ENCODE peak calls at places on chromosomes 4 and X, in six cellular contexts. One of them, this sample, is unnamed.

GRCh38 chr4:37383579-37384229 is 139.2 kb downstream of the NWD2 start:
- DNase-seq in A549: peak; percentile 9
- DNase-seq in HepG2: peak; percentile 30
- DNase-seq in endothelial cell of umbilical vein: peak; percentile 13
- DNase-seq in K562: peak; percentile 56
- DNase-seq in GM12878: no peak
- DNase-seq in this sample: peak; percentile 65

GRCh38 chrX:71859637-71860036 is 51.0 kb upstream of the NHSL2 start:
- DNase-seq in GM12878: no peak
- DNase-seq in endothelial cell of umbilical vein: peak; percentile 20
- DNase-seq in HepG2: peak; percentile 12
- DNase-seq in K562: peak; percentile 50
- DNase-seq in A549: no peak
- DNase-seq in this sample: peak; percentile 36

GRCh38 chr4:110945600-110945999 is 322.7 kb upstream of the PITX2 start:
- DNase-seq in GM12878: no peak
- DNase-seq in K562: no peak
- DNase-seq in endothelial cell of umbilical vein: no peak
- DNase-seq in A549: no peak
- DNase-seq in HepG2: no peak
- DNase-seq in this sample: no peak

GRCh38 chr4:76950052-76950845 is 697 bp downstream of the SEPTIN11 start:
- DNase-seq in GM12878: no peak
- DNase-seq in K562: peak; percentile 53
- DNase-seq in HepG2: peak; percentile 25
- DNase-seq in endothelial cell of umbilical vein: peak; percentile 45
- DNase-seq in A549: peak; percentile 19
- DNase-seq in this sample: peak; percentile 6

GRCh38 chr4:164318350-164318749 is 435.6 kb upstream of the SMIM31 start:
- DNase-seq in K562: no peak
- DNase-seq in endothelial cell of umbilical vein: no peak
- DNase-seq in A549: no peak
- DNase-seq in GM12878: no peak
- DNase-seq in HepG2: no peak
- DNase-seq in this sample: no peak

GRCh38 chr4:73751166-73751565 is 10.8 kb downstream of the CXCL8 start:
- DNase-seq in K562: no peak
- DNase-seq in endothelial cell of umbilical vein: no peak
- DNase-seq in GM12878: peak; percentile 28
- DNase-seq in HepG2: no peak
- DNase-seq in A549: no peak
- DNase-seq in this sample: no peak

GRCh38 chr4:74934016-74934821 is 1.3 kb downstream of the PARM1 start:
- DNase-seq in GM12878: no peak
- DNase-seq in HepG2: no peak
- DNase-seq in A549: no peak
- DNase-seq in K562: no peak
- DNase-seq in endothelial cell of umbilical vein: peak; percentile 42
- DNase-seq in this sample: no peak

GRCh38 chr4:16967722-16968121 is 69.3 kb upstream of the LDB2 start:
- DNase-seq in HepG2: no peak
- DNase-seq in GM12878: no peak
- DNase-seq in endothelial cell of umbilical vein: peak; percentile 11
- DNase-seq in A549: no peak
- DNase-seq in K562: no peak
- DNase-seq in this sample: no peak

GRCh38 chrX:133546441-133546840 is 131.2 kb upstream of the GPC4 start:
- DNase-seq in A549: no peak
- DNase-seq in endothelial cell of umbilical vein: no peak
- DNase-seq in HepG2: no peak
- DNase-seq in GM12878: no peak
- DNase-seq in K562: no peak
- DNase-seq in this sample: peak; percentile 4

GRCh38 chr4:25795091-25795490 is 67.7 kb downstream of the SEL1L3 start:
- DNase-seq in A549: no peak
- DNase-seq in endothelial cell of umbilical vein: no peak
- DNase-seq in GM12878: no peak
- DNase-seq in HepG2: no peak
- DNase-seq in K562: no peak
- DNase-seq in this sample: no peak

GRCh38 chr4:173243917-173244658 is 75.5 kb downstream of the GALNT7 start:
- DNase-seq in GM12878: no peak
- DNase-seq in A549: no peak
- DNase-seq in K562: no peak
- DNase-seq in HepG2: no peak
- DNase-seq in endothelial cell of umbilical vein: no peak
- DNase-seq in this sample: no peak

GRCh38 chrX:42220722-42221121 is 297.4 kb upstream of the CASK start:
- DNase-seq in A549: no peak
- DNase-seq in HepG2: no peak
- DNase-seq in K562: no peak
- DNase-seq in endothelial cell of umbilical vein: no peak
- DNase-seq in GM12878: no peak
- DNase-seq in this sample: no peak

GRCh38 chrX:34656467-34656841 is 631 bp downstream of the TMEM47 start:
- DNase-seq in HepG2: no peak
- DNase-seq in GM12878: no peak
- DNase-seq in endothelial cell of umbilical vein: peak; percentile 7
- DNase-seq in K562: no peak
- DNase-seq in A549: no peak
- DNase-seq in this sample: no peak

GRCh38 chr4:85028910-85029309 is 62.4 kb upstream of the WDFY3 start:
- DNase-seq in K562: peak; percentile 3
- DNase-seq in endothelial cell of umbilical vein: no peak
- DNase-seq in GM12878: no peak
- DNase-seq in A549: no peak
- DNase-seq in HepG2: no peak
- DNase-seq in this sample: no peak

GRCh38 chrX:40877869-40878268 is 142.5 kb upstream of the MED14 start:
- DNase-seq in HepG2: peak; percentile 8
- DNase-seq in K562: peak; percentile 13
- DNase-seq in A549: no peak
- DNase-seq in GM12878: no peak
- DNase-seq in endothelial cell of umbilical vein: peak; percentile 60
- DNase-seq in this sample: peak; percentile 31

GRCh38 chrX:19751068-19751467 is 136.3 kb downstream of the SH3KBP1 start:
- DNase-seq in HepG2: no peak
- DNase-seq in endothelial cell of umbilical vein: no peak
- DNase-seq in GM12878: no peak
- DNase-seq in A549: no peak
- DNase-seq in K562: no peak
- DNase-seq in this sample: no peak

GRCh38 chrX:10172867-10173266 is 16.1 kb downstream of the CLCN4 start:
- DNase-seq in A549: no peak
- DNase-seq in GM12878: no peak
- DNase-seq in endothelial cell of umbilical vein: no peak
- DNase-seq in HepG2: no peak
- DNase-seq in K562: no peak
- DNase-seq in this sample: no peak

GRCh38 chr4:145098675-145099037 is 545 bp downstream of the ABCE1 start:
- DNase-seq in A549: peak; percentile 30
- DNase-seq in GM12878: no peak
- DNase-seq in K562: peak; percentile 69
- DNase-seq in HepG2: peak; percentile 56
- DNase-seq in endothelial cell of umbilical vein: peak; percentile 82
- DNase-seq in this sample: peak; percentile 71

GRCh38 chrX:38868941-38869378 is 67.7 kb downstream of the MID1IP1 start:
- DNase-seq in endothelial cell of umbilical vein: peak; percentile 1
- DNase-seq in A549: no peak
- DNase-seq in GM12878: no peak
- DNase-seq in K562: no peak
- DNase-seq in HepG2: no peak
- DNase-seq in this sample: peak; percentile 78

GRCh38 chr4:107600456-107600855 is 119.6 kb downstream of the PAPSS1 start:
- DNase-seq in A549: no peak
- DNase-seq in endothelial cell of umbilical vein: no peak
- DNase-seq in K562: no peak
- DNase-seq in HepG2: no peak
- DNase-seq in GM12878: no peak
- DNase-seq in this sample: no peak

GRCh38 chr4:20418865-20419451 is 167.3 kb downstream of the SLIT2 start:
- DNase-seq in A549: peak; percentile 6
- DNase-seq in endothelial cell of umbilical vein: peak; percentile 76
- DNase-seq in GM12878: peak; percentile 40
- DNase-seq in HepG2: peak; percentile 36
- DNase-seq in K562: peak; percentile 47
- DNase-seq in this sample: peak; percentile 74

GRCh38 chrX:1062351-1062750 is 150.1 kb downstream of the CRLF2 start:
- DNase-seq in A549: no peak
- DNase-seq in GM12878: no peak
- DNase-seq in K562: no peak
- DNase-seq in endothelial cell of umbilical vein: no peak
- DNase-seq in HepG2: no peak
- DNase-seq in this sample: no peak

GRCh38 chrX:53287493-53288138 is 6.2 kb upstream of the IQSEC2 start:
- DNase-seq in K562: no peak
- DNase-seq in HepG2: no peak
- DNase-seq in A549: no peak
- DNase-seq in GM12878: peak; percentile 11
- DNase-seq in endothelial cell of umbilical vein: peak; percentile 45
- DNase-seq in this sample: peak; percentile 88

GRCh38 chr4:8616831-8617230 is 24.3 kb downstream of the CPZ start:
- DNase-seq in GM12878: no peak
- DNase-seq in A549: no peak
- DNase-seq in K562: no peak
- DNase-seq in HepG2: no peak
- DNase-seq in endothelial cell of umbilical vein: no peak
- DNase-seq in this sample: no peak

GRCh38 chr4:138405934-138406567 is 163.9 kb upstream of the SLC7A11 start:
- DNase-seq in GM12878: peak; percentile 42
- DNase-seq in HepG2: no peak
- DNase-seq in A549: no peak
- DNase-seq in K562: no peak
- DNase-seq in endothelial cell of umbilical vein: no peak
- DNase-seq in this sample: peak; percentile 92

GRCh38 chrX:6225307-6226052 is 3.2 kb downstream of the NLGN4X start:
- DNase-seq in endothelial cell of umbilical vein: no peak
- DNase-seq in GM12878: no peak
- DNase-seq in HepG2: no peak
- DNase-seq in A549: no peak
- DNase-seq in K562: no peak
- DNase-seq in this sample: no peak

GRCh38 chrX:40444798-40445496 is 135.8 kb upstream of the ATP6AP2 start:
- DNase-seq in K562: no peak
- DNase-seq in A549: no peak
- DNase-seq in endothelial cell of umbilical vein: no peak
- DNase-seq in GM12878: no peak
- DNase-seq in HepG2: no peak
- DNase-seq in this sample: no peak

GRCh38 chr4:114780205-114780604 is 181.6 kb downstream of the UGT8 start:
- DNase-seq in endothelial cell of umbilical vein: peak; percentile 9
- DNase-seq in HepG2: peak; percentile 14
- DNase-seq in GM12878: no peak
- DNase-seq in K562: no peak
- DNase-seq in A549: no peak
- DNase-seq in this sample: peak; percentile 21
- TF ChIP-seq CTCF in endothelial cell of umbilical vein: no peak
- TF ChIP-seq CTCF in HepG2: peak; percentile 49
- TF ChIP-seq CTCF in GM12878: peak; percentile 18
- TF ChIP-seq CTCF in K562: no peak
- TF ChIP-seq CTCF in A549: no peak
- TF ChIP-seq CTCF in this sample: no peak

GRCh38 chr4:6684656-6685055 is 9.0 kb upstream of the S100P start:
- DNase-seq in GM12878: no peak
- DNase-seq in A549: no peak
- DNase-seq in K562: no peak
- DNase-seq in endothelial cell of umbilical vein: no peak
- DNase-seq in HepG2: no peak
- DNase-seq in this sample: no peak

GRCh38 chr4:6686104-6686787 is 7.4 kb upstream of the S100P start:
- DNase-seq in A549: no peak
- DNase-seq in GM12878: no peak
- DNase-seq in endothelial cell of umbilical vein: no peak
- DNase-seq in HepG2: no peak
- DNase-seq in K562: no peak
- DNase-seq in this sample: no peak

GRCh38 chr4:6689506-6689960 is 4.1 kb upstream of the S100P start:
- DNase-seq in A549: no peak
- DNase-seq in endothelial cell of umbilical vein: no peak
- DNase-seq in HepG2: peak; percentile 50
- DNase-seq in K562: no peak
- DNase-seq in GM12878: no peak
- DNase-seq in this sample: peak; percentile 45

GRCh38 chr4:6688879-6689505 is 4.7 kb upstream of the S100P start:
- DNase-seq in GM12878: no peak
- DNase-seq in endothelial cell of umbilical vein: peak; percentile 39
- DNase-seq in A549: peak; percentile 77
- DNase-seq in HepG2: peak; percentile 91
- DNase-seq in K562: peak; percentile 83
- DNase-seq in this sample: peak; percentile 99

GRCh38 chr4:6687947-6688878 is 5.5 kb upstream of the S100P start:
- DNase-seq in HepG2: peak; percentile 57
- DNase-seq in A549: no peak
- DNase-seq in endothelial cell of umbilical vein: no peak
- DNase-seq in GM12878: no peak
- DNase-seq in K562: no peak
- DNase-seq in this sample: peak; percentile 51
- H3K4me3 ChIP-seq in HepG2: peak overlapping the region; percentile 49
- H3K4me3 ChIP-seq in A549: no peak overlapping the region
- H3K4me3 ChIP-seq in endothelial cell of umbilical vein: no peak overlapping the region
- H3K4me3 ChIP-seq in GM12878: no peak overlapping the region
- H3K4me3 ChIP-seq in K562: no peak overlapping the region
- H3K4me3 ChIP-seq in this sample: peak overlapping the region; percentile 32

DNA sequence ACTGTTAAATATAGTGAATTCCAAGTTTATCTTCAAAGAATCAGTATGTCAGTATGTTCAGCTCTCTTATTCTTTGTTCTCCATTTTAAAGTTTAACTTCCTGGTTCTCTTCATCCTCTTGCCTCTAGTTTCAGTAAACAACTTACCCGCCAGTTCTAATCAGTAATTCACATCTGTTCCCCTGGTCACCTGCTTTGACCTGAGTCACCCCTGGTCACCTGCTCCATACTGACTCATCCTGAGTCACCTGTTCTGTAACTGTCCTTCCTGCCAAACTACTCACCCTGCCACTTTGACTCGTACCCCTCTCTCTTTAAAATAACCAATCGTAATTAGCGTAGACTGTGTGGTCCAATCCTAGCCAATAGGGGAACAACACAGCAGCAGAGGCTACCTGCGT is 992.7 kb upstream of the HS3ST1 start:
- DNase-seq in K562: no peak
- DNase-seq in GM12878: no peak
- DNase-seq in HepG2: no peak
- DNase-seq in endothelial cell of umbilical vein: no peak
- DNase-seq in A549: no peak
- DNase-seq in this sample: no peak
- TF ChIP-seq MYC in K562: no peak
- TF ChIP-seq MYC in GM12878: no peak
- TF ChIP-seq MYC in HepG2: no peak
- TF ChIP-seq MYC in endothelial cell of umbilical vein: no peak
- TF ChIP-seq MYC in A549: no peak
- TF ChIP-seq MYC in this sample: no peak

DNA sequence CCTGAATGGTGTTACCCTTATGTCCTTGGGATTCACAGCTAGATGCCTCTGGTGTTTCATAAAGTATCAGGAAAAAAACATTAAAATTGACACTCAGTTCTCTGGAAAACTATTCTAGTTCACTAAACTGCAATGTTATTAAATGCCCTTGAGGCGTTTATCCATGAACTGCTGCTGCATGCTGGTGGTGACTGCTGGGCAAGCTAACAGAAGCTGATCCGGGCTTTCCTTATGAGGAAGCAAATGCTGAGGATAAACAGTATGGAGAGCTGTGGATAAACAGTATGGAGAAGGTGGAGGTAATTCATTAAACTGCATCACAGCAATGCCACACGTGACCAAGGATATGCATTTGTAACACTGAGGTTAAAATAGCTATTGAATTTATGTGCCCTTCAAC is 227.0 kb downstream of the NR3C2 start:
- DNase-seq in A549: no peak
- DNase-seq in HepG2: no peak
- DNase-seq in K562: no peak
- DNase-seq in GM12878: no peak
- DNase-seq in endothelial cell of umbilical vein: peak; percentile 11
- DNase-seq in this sample: no peak
- TF ChIP-seq CTCF in A549: no peak
- TF ChIP-seq CTCF in HepG2: no peak
- TF ChIP-seq CTCF in K562: no peak
- TF ChIP-seq CTCF in GM12878: no peak
- TF ChIP-seq CTCF in endothelial cell of umbilical vein: no peak
- TF ChIP-seq CTCF in this sample: no peak